ENCODE peak calls at places on chromosomes 11 and 22, in ten cellular contexts. L, P, T, O, G, J, I, U, H and V are unnamed samples.

GRCh38 chr22:41001722-41002122 is 50.5 kb downstream of the RBX1 start:
- DNase-seq in L (no peak), P (no peak), T (peak; percentile 34), O (no peak), G (no peak), J (no peak), I (no peak), U (no peak), H (peak; percentile 44), V (peak; percentile 42)

GRCh38 chr11:33045551-33046255 is 6.3 kb downstream of the TCP11L1 start:
- DNase-seq in L (no peak), P (no peak), T (peak; percentile 71), O (peak; percentile 10), G (no peak), J (no peak), I (no peak), U (no peak), H (no peak), V (no peak)

GRCh38 chr22:20579273-20580120 is 72.1 kb downstream of the MED15 start:
- DNase-seq in L (no peak), P (no peak), T (no peak), O (no peak), G (no peak), J (no peak), I (no peak), U (no peak), H (no peak), V (no peak)

GRCh38 chr11:73259406-73260126 is 12.6 kb upstream of the P2RY6 start:
- DNase-seq in L (no peak), P (peak; percentile 42), T (no peak), O (no peak), G (peak; percentile 7), J (no peak), I (no peak), U (no peak), H (no peak), V (no peak)

GRCh38 chr11:26953770-26954392 is 40.0 kb upstream of the FIBIN start:
- DNase-seq in L (no peak), P (no peak), T (peak; percentile 56), O (no peak), G (no peak), J (no peak), I (no peak), U (no peak), H (peak; percentile 72), V (peak; percentile 96)

GRCh38 chr11:4203603-4204360 is 109.2 kb downstream of the RRM1 start:
- DNase-seq in L (peak; percentile 64), P (no peak), T (no peak), O (no peak), G (no peak), J (no peak), I (peak; percentile 9), U (no peak), H (no peak), V (no peak)

GRCh38 chr11:131246589-131247164 is 123.7 kb upstream of the NTM start:
- DNase-seq in L (peak; percentile 81), P (no peak), T (no peak), O (peak; percentile 5), G (no peak), J (peak; percentile 41), I (peak; percentile 49), U (no peak), H (no peak), V (no peak)

GRCh38 chr11:44680982-44681597 is 45.7 kb upstream of the TSPAN18 start:
- DNase-seq in L (no peak), P (no peak), T (no peak), O (no peak), G (no peak), J (no peak), I (no peak), U (peak; percentile 64), H (no peak), V (peak; percentile 25)

GRCh38 chr22:19873138-19873959 is 18.7 kb upstream of the GNB1L start:
- DNase-seq in L (no peak), P (peak; percentile 45), T (no peak), O (peak; percentile 5), G (peak; percentile 15), J (no peak), I (no peak), U (no peak), H (no peak), V (no peak)

GRCh38 chr11:86477495-86478155 is 102.9 kb downstream of the CCDC81 start:
- DNase-seq in L (no peak), P (no peak), T (no peak), O (no peak), G (no peak), J (no peak), I (no peak), U (no peak), H (peak; percentile 45), V (peak; percentile 81)

GRCh38 chr11:59078435-59078834 is 7.7 kb upstream of the GLYATL1B start:
- DNase-seq in L (no peak), P (no peak), T (no peak), O (no peak), G (no peak), J (no peak), I (no peak), U (no peak), H (no peak), V (no peak)

GRCh38 chr11:59076876-59077571 is 9.1 kb upstream of the GLYATL1B start:
- DNase-seq in L (no peak), P (no peak), T (no peak), O (no peak), G (no peak), J (peak; percentile 9), I (no peak), U (no peak), H (no peak), V (no peak)

DNA sequence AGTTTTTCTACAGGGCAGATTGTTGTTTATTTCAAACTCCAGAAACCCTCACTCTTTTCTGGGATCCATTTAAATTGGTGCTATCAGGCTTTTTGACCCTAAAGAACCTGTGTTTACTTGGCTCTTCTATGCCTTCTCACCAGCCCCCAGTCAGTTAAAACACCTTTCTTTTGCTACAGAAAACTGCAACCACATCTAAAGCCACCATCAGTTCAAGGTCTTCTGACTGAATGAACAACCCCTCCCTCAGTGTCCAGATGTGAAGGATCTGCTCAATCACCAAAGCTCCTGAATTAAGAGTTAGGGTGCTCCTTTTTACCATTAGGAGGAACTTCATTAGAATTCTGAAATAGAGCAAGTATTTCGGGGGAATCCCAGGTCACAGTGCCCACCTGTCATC is 7.0 kb upstream of the GLYATL1B start:
- DNase-seq in L (no peak), P (no peak), T (no peak), O (no peak), G (no peak), J (no peak), I (no peak), U (no peak), H (no peak), V (no peak)
- H3K4me3 ChIP-seq in L (no peak overlapping the region), P (no peak overlapping the region), T (no peak overlapping the region), O (no peak overlapping the region), G (no peak overlapping the region), J (no peak overlapping the region), I (no peak overlapping the region), U (no peak overlapping the region), H (no peak overlapping the region), V (no peak overlapping the region)

GRCh38 chr11:360326-361280 is 8.7 kb upstream of the B4GALNT4 start:
- DNase-seq in L (no peak), P (peak; percentile 60), T (no peak), O (no peak), G (no peak), J (no peak), I (no peak), U (no peak), H (no peak), V (no peak)
- H3K4me3 ChIP-seq in L (no peak overlapping the region), P (no peak overlapping the region), T (no peak overlapping the region), O (no peak overlapping the region), G (no peak overlapping the region), J (no peak overlapping the region), I (no peak overlapping the region), U (no peak overlapping the region), H (no peak overlapping the region), V (no peak overlapping the region)

DNA sequence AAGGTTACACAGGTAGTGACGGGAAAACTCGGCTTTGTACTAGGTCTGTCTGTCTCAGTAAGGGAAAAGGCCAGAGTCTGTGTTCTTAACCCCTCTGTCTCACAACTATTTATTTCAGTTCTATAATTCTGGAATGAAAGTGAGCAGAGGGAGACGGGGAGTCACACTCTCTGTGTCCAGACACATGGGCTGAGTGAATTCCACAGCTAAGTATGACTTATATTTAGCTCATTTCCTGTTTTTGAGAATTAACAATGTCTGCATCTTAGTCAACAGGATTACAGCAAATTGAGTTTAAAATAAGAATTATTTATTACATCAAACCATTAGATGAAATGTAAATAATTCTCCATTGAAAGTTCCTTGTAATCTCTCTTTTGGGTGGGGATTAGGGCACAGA is 62.4 kb upstream of the OR4B1 start:
- DNase-seq in L (no peak), P (no peak), T (peak; percentile 60), O (no peak), G (no peak), J (no peak), I (no peak), U (no peak), H (peak; percentile 62), V (peak; percentile 65)
- H3K4me3 ChIP-seq in L (no peak overlapping the region), P (no peak overlapping the region), T (no peak overlapping the region), O (no peak overlapping the region), G (no peak overlapping the region), J (no peak overlapping the region), I (no peak overlapping the region), U (no peak overlapping the region), H (no peak overlapping the region), V (no peak overlapping the region)

GRCh38 chr22:46350646-46351045 is 15.1 kb downstream of the TRMU start:
- DNase-seq in L (no peak), P (no peak), T (no peak), O (no peak), G (no peak), J (no peak), I (no peak), U (no peak), H (no peak), V (no peak)

GRCh38 chr22:46351131-46351735 is 15.7 kb downstream of the TRMU start:
- DNase-seq in L (no peak), P (no peak), T (no peak), O (no peak), G (no peak), J (no peak), I (no peak), U (no peak), H (no peak), V (no peak)

GRCh38 chr22:46352691-46353386 is 17.3 kb downstream of the TRMU start:
- DNase-seq in L (no peak), P (no peak), T (no peak), O (no peak), G (peak; percentile 71), J (peak; percentile 82), I (no peak), U (no peak), H (peak; percentile 26), V (peak; percentile 11)

GRCh38 chr22:46352276-46352675 is 16.8 kb downstream of the TRMU start:
- DNase-seq in L (no peak), P (no peak), T (no peak), O (no peak), G (no peak), J (no peak), I (no peak), U (no peak), H (no peak), V (no peak)

DNA sequence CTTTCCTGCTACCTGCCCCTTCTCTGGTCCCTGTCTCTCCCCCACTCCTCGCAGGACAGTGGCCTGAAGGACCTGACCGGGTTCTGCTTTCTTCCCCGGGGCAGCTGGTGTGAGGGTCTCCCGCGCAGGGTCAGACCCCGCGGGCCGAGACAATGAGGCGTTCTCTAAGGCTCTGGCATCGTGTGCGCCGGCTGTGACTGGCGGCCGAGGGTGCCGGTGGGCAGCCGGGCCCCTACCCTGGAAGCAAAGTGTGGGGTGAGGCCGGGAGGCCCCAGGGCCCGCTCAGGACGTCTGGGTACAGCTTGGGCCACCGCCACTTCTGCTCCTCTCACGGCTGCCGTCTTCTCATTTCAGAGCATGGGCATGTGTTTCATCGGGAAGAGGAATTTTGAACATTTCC is 16.3 kb downstream of the TRMU start:
- DNase-seq in L (no peak), P (no peak), T (no peak), O (no peak), G (no peak), J (no peak), I (no peak), U (no peak), H (no peak), V (no peak)
- H3K4me3 ChIP-seq in L (no peak overlapping the region), P (no peak overlapping the region), T (no peak overlapping the region), O (no peak overlapping the region), G (no peak overlapping the region), J (no peak overlapping the region), I (no peak overlapping the region), U (no peak overlapping the region), H (no peak overlapping the region), V (no peak overlapping the region)